ENCODE peak calls at places on chromosomes 16 and 17, in four cellular contexts. W is IMR-90, R is B cell, U is A549. J is an unnamed sample.

GRCh38 chr17:63993368-63993990 is 4.7 kb upstream of the PRR29 start:
- DNase-seq in W (no peak), R (no peak), U (no peak), J (no peak)

GRCh38 chr17:57880086-57880456 is 30.2 kb upstream of the MRPS23 start:
- DNase-seq in W (no peak), R (no peak), U (no peak), J (no peak)

GRCh38 chr16:19119564-19119963 is 5.8 kb downstream of the ITPRIPL2 start:
- DNase-seq in W (peak), R (no peak), U (no peak), J (peak)

GRCh38 chr17:19376799-19377198 is 1.5 kb upstream of the MAPK7 start:
- DNase-seq in W (no peak), R (no peak), U (no peak), J (no peak)

GRCh38 chr17:29764748-29765147 is 142.0 kb upstream of the CORO6 start:
- DNase-seq in W (no peak), R (no peak), U (no peak), J (no peak)

GRCh38 chr17:59427996-59428395 is 96.5 kb downstream of the YPEL2 start:
- DNase-seq in W (no peak), R (no peak), U (no peak), J (peak)

GRCh38 chr17:44121997-44122824 is 1.2 kb downstream of the HDAC5 start:
- DNase-seq in W (no peak), R (no peak), U (no peak), J (no peak)

GRCh38 chr17:60091908-60092331 is 13.2 kb upstream of the HEATR6 start:
- DNase-seq in W (peak), R (no peak), U (no peak), J (peak)

GRCh38 chr16:88406096-88407041 is 23.6 kb downstream of the ZNF469 start:
- DNase-seq in W (no peak), R (no peak), U (no peak), J (no peak)

GRCh38 chr16:17277981-17278381 is 192.8 kb downstream of the XYLT1 start:
- DNase-seq in W (peak), R (peak), U (peak), J (peak)

GRCh38 chr17:77451894-77452852 is 311.4 kb downstream of the SEC14L1 start:
- DNase-seq in W (peak), R (no peak), U (no peak), J (peak)

GRCh38 chr16:54239441-54239840 is 47.1 kb downstream of the IRX3 start:
- DNase-seq in W (no peak), R (no peak), U (no peak), J (no peak)

GRCh38 chr17:67865438-67865837 is 40.1 kb downstream of the BPTF start:
- DNase-seq in W (peak), R (no peak), U (no peak), J (no peak)

GRCh38 chr17:1658100-1658499 is 8.4 kb upstream of the RILP start:
- DNase-seq in W (no peak), R (no peak), U (no peak), J (no peak)

GRCh38 chr17:63830904-63831491 is 3.5 kb upstream of the FTSJ3 start:
- DNase-seq in W (no peak), R (no peak), U (no peak), J (no peak)

GRCh38 chr16:20072524-20073202 is 1.0 kb downstream of the GPR139 start:
- DNase-seq in W (no peak), R (no peak), U (no peak), J (no peak)

GRCh38 chr16:12704492-12705111 is 99.1 kb downstream of the CPPED1 start:
- DNase-seq in W (no peak), R (no peak), U (no peak), J (no peak)

GRCh38 chr17:38464723-38465419 is 36.6 kb downstream of the ARHGAP23 start:
- DNase-seq in W (peak), R (no peak), U (peak), J (peak)

GRCh38 chr17:42682400-42683384 is at the start of gene CNTNAP1:
- DNase-seq in W (peak), R (no peak), U (peak), J (peak)

GRCh38 chr17:17681187-17681743 is at the start of gene RAI1:
- DNase-seq in W (peak), R (peak), U (peak), J (peak)

GRCh38 chr16:2030036-2030435 is 3.3 kb downstream of the NHERF2 start:
- DNase-seq in W (no peak), R (no peak), U (no peak), J (no peak)

GRCh38 chr17:2138318-2138717 is 83.4 kb downstream of the HIC1 start:
- DNase-seq in W (no peak), R (no peak), U (no peak), J (peak)

GRCh38 chr17:67994827-67995567 is 1.3 kb downstream of the C17orf58 start:
- DNase-seq in W (peak), R (peak), U (peak), J (peak)

GRCh38 chr16:14095883-14096551 is 24.9 kb downstream of the MRTFB start:
- DNase-seq in W (peak), R (no peak), U (no peak), J (no peak)

GRCh38 chr16:50820225-50820624 is 78.3 kb downstream of the CYLD start:
- DNase-seq in W (no peak), R (no peak), U (no peak), J (no peak)

GRCh38 chr17:40069751-40070643 is 7.2 kb downstream of the THRA start:
- DNase-seq in W (peak), R (no peak), U (peak), J (peak)

GRCh38 chr17:81868674-81869220 is 2.4 kb downstream of the ARHGDIA start:
- DNase-seq in W (peak), R (no peak), U (peak), J (peak)

GRCh38 chr17:77916771-77917481 is 41.6 kb upstream of the TNRC6C start:
- DNase-seq in W (no peak), R (peak), U (no peak), J (no peak)

GRCh38 chr17:55314061-55314783 is 49.5 kb downstream of the HLF start:
- DNase-seq in W (no peak), R (no peak), U (no peak), J (no peak)
- TF ChIP-seq CTCF in W (no peak), R (no peak), U (no peak), J (no peak)

GRCh38 chr16:80341242-80341641 is 199.6 kb upstream of the DYNLRB2 start:
- DNase-seq in W (no peak), R (no peak), U (no peak), J (no peak)
- TF ChIP-seq CTCF in W (no peak), R (no peak), U (no peak), J (no peak)

GRCh38 chr16:56041556-56042140 is 149.6 kb upstream of the GNAO1 start:
- DNase-seq in W (no peak), R (no peak), U (peak), J (no peak)
- TF ChIP-seq CTCF in W (peak), R (peak), U (no peak), J (no peak)

DNA sequence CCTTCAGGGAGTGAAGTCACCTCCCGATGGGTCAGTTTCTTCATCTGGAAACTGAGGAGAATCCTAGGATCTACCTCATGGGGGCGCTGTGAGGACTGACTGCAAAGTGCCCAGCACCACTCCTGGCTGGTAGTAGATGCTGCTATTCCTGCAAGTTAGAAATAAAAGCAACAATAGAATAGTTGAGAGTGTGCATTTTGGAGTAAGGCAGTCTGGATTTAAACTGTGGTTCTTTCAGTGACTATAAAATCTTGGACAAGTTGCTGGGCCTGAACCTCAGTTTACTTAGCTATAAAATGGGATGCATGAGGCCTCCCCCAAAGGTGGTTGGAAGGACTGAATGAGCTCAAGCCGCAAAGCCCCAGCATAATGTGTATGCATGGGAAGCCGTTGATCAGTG is 70.6 kb downstream of the CYB5B start:
- DNase-seq in W (no peak), R (no peak), U (peak), J (peak)
- TF ChIP-seq CTCF in W (no peak), R (no peak), U (peak), J (peak)

GRCh38 chr16:49785970-49786369 is 69.9 kb downstream of the ZNF423 start:
- DNase-seq in W (no peak), R (no peak), U (no peak), J (no peak)
- TF ChIP-seq CTCF in W (no peak), R (no peak), U (no peak), J (no peak)

GRCh38 chr17:66734544-66734943 is 100.4 kb upstream of the CACNG5 start:
- DNase-seq in W (no peak), R (no peak), U (no peak), J (no peak)

GRCh38 chr17:66740226-66740625 is 94.7 kb upstream of the CACNG5 start:
- DNase-seq in W (no peak), R (no peak), U (no peak), J (no peak)

GRCh38 chr17:66739553-66739952 is 95.4 kb upstream of the CACNG5 start:
- DNase-seq in W (no peak), R (no peak), U (no peak), J (no peak)

GRCh38 chr17:66733759-66734158 is 101.2 kb upstream of the CACNG5 start:
- DNase-seq in W (no peak), R (no peak), U (no peak), J (peak)

GRCh38 chr17:66737524-66737923 is 97.4 kb upstream of the CACNG5 start:
- DNase-seq in W (peak), R (no peak), U (no peak), J (peak)
- TF ChIP-seq CTCF in W (no peak), R (no peak), U (no peak), J (peak)

GRCh38 chr17:49015179-49015923 is 18.2 kb downstream of the IGF2BP1 start:
- DNase-seq in W (no peak), R (no peak), U (no peak), J (no peak)
- TF ChIP-seq CTCF in W (no peak), R (no peak), U (no peak), J (no peak)

GRCh38 chr17:72025113-72025512 is 95.7 kb upstream of the SOX9 start:
- DNase-seq in W (no peak), R (no peak), U (no peak), J (no peak)

GRCh38 chr17:72031219-72031906 is 89.5 kb upstream of the SOX9 start:
- DNase-seq in W (no peak), R (no peak), U (no peak), J (no peak)

GRCh38 chr17:72033311-72033710 is 87.5 kb upstream of the SOX9 start:
- DNase-seq in W (no peak), R (no peak), U (no peak), J (no peak)

GRCh38 chr17:72034000-72034399 is 86.8 kb upstream of the SOX9 start:
- DNase-seq in W (no peak), R (no peak), U (no peak), J (no peak)

GRCh38 chr17:72030067-72030899 is 90.5 kb upstream of the SOX9 start:
- DNase-seq in W (peak), R (no peak), U (peak), J (peak)
- TF ChIP-seq CTCF in W (peak), R (no peak), U (peak), J (peak)

J was measured in choroid plexus epithelial cell.